ENCODE peak calls at places on chromosomes 12 and 14, in eight cellular contexts. One of them, this sample, is unnamed.
A peak's percentile ranks its signal among the peaks of the same experiment; 100 is the strongest.

GRCh38 chr14:100416921-100417451 is 93.8 kb downstream of the SLC25A47 start:
- DNase-seq in AG09309: peak; percentile 45
- DNase-seq in foreskin fibroblast: peak; percentile 54
- DNase-seq in sigmoid colon: no peak
- DNase-seq in AG04449: peak; percentile 57
- DNase-seq in upper lobe of right lung: peak; percentile 33
- DNase-seq in PC-3: peak; percentile 86
- DNase-seq in hepatocyte: peak; percentile 39
- DNase-seq in this sample: no peak

GRCh38 chr12:39010406-39010805 is 105.0 kb upstream of the CPNE8 start:
- DNase-seq in AG09309: no peak
- DNase-seq in foreskin fibroblast: no peak
- DNase-seq in sigmoid colon: no peak
- DNase-seq in AG04449: no peak
- DNase-seq in upper lobe of right lung: no peak
- DNase-seq in PC-3: no peak
- DNase-seq in hepatocyte: no peak
- DNase-seq in this sample: no peak

GRCh38 chr12:1551496-1551895 is 42.9 kb downstream of the FBXL14 start:
- DNase-seq in AG09309: no peak
- DNase-seq in foreskin fibroblast: no peak
- DNase-seq in sigmoid colon: no peak
- DNase-seq in AG04449: no peak
- DNase-seq in upper lobe of right lung: no peak
- DNase-seq in PC-3: no peak
- DNase-seq in hepatocyte: no peak
- DNase-seq in this sample: no peak

GRCh38 chr14:79549515-79549914 is 661.8 kb downstream of the DIO2 start:
- DNase-seq in AG09309: no peak
- DNase-seq in foreskin fibroblast: no peak
- DNase-seq in sigmoid colon: no peak
- DNase-seq in AG04449: no peak
- DNase-seq in upper lobe of right lung: no peak
- DNase-seq in PC-3: no peak
- DNase-seq in hepatocyte: no peak
- DNase-seq in this sample: no peak

GRCh38 chr12:79886917-79887519 is 47.9 kb downstream of the PPP1R12A start:
- DNase-seq in AG09309: peak; percentile 23
- DNase-seq in foreskin fibroblast: peak; percentile 33
- DNase-seq in sigmoid colon: no peak
- DNase-seq in AG04449: no peak
- DNase-seq in upper lobe of right lung: no peak
- DNase-seq in PC-3: peak; percentile 84
- DNase-seq in hepatocyte: peak; percentile 42
- DNase-seq in this sample: peak; percentile 59

GRCh38 chr14:105056303-105056831 is 8.9 kb downstream of the GPR132 start:
- DNase-seq in AG09309: no peak
- DNase-seq in foreskin fibroblast: no peak
- DNase-seq in sigmoid colon: no peak
- DNase-seq in AG04449: no peak
- DNase-seq in upper lobe of right lung: no peak
- DNase-seq in PC-3: no peak
- DNase-seq in hepatocyte: peak; percentile 3
- DNase-seq in this sample: no peak

GRCh38 chr12:88553941-88554658 is 26.2 kb downstream of the KITLG start:
- DNase-seq in AG09309: peak; percentile 71
- DNase-seq in foreskin fibroblast: peak; percentile 83
- DNase-seq in sigmoid colon: no peak
- DNase-seq in AG04449: peak; percentile 59
- DNase-seq in upper lobe of right lung: no peak
- DNase-seq in PC-3: peak; percentile 92
- DNase-seq in hepatocyte: no peak
- DNase-seq in this sample: no peak

GRCh38 chr12:97301576-97301975 is 161.0 kb upstream of the RMST start:
- DNase-seq in AG09309: no peak
- DNase-seq in foreskin fibroblast: no peak
- DNase-seq in sigmoid colon: no peak
- DNase-seq in AG04449: no peak
- DNase-seq in upper lobe of right lung: no peak
- DNase-seq in PC-3: no peak
- DNase-seq in hepatocyte: no peak
- DNase-seq in this sample: no peak

GRCh38 chr14:104145826-104146642 is 7.6 kb downstream of the KIF26A start:
- DNase-seq in AG09309: no peak
- DNase-seq in foreskin fibroblast: no peak
- DNase-seq in sigmoid colon: peak; percentile 47
- DNase-seq in AG04449: no peak
- DNase-seq in upper lobe of right lung: peak; percentile 53
- DNase-seq in PC-3: no peak
- DNase-seq in hepatocyte: no peak
- DNase-seq in this sample: no peak

GRCh38 chr12:76265424-76266180 is 82.6 kb downstream of the BBS10 start:
- DNase-seq in AG09309: no peak
- DNase-seq in foreskin fibroblast: no peak
- DNase-seq in sigmoid colon: no peak
- DNase-seq in AG04449: no peak
- DNase-seq in upper lobe of right lung: no peak
- DNase-seq in PC-3: no peak
- DNase-seq in hepatocyte: no peak
- DNase-seq in this sample: no peak

GRCh38 chr14:29630566-29631160 is 297.0 kb downstream of the PRKD1 start:
- DNase-seq in AG09309: no peak
- DNase-seq in foreskin fibroblast: no peak
- DNase-seq in sigmoid colon: no peak
- DNase-seq in AG04449: no peak
- DNase-seq in upper lobe of right lung: no peak
- DNase-seq in PC-3: no peak
- DNase-seq in hepatocyte: no peak
- DNase-seq in this sample: no peak

GRCh38 chr14:65696801-65697200 is 284.3 kb downstream of the FUT8 start:
- DNase-seq in AG09309: no peak
- DNase-seq in foreskin fibroblast: no peak
- DNase-seq in sigmoid colon: no peak
- DNase-seq in AG04449: no peak
- DNase-seq in upper lobe of right lung: no peak
- DNase-seq in PC-3: no peak
- DNase-seq in hepatocyte: no peak
- DNase-seq in this sample: no peak

GRCh38 chr12:28374556-28374955 is 184.3 kb downstream of the CCDC91 start:
- DNase-seq in AG09309: peak; percentile 5
- DNase-seq in foreskin fibroblast: peak; percentile 4
- DNase-seq in sigmoid colon: no peak
- DNase-seq in AG04449: peak; percentile 16
- DNase-seq in upper lobe of right lung: no peak
- DNase-seq in PC-3: peak; percentile 23
- DNase-seq in hepatocyte: no peak
- DNase-seq in this sample: no peak

GRCh38 chr12:93521225-93521854 is 51.1 kb upstream of the SOCS2 start:
- DNase-seq in AG09309: no peak
- DNase-seq in foreskin fibroblast: no peak
- DNase-seq in sigmoid colon: no peak
- DNase-seq in AG04449: no peak
- DNase-seq in upper lobe of right lung: no peak
- DNase-seq in PC-3: no peak
- DNase-seq in hepatocyte: no peak
- DNase-seq in this sample: no peak

GRCh38 chr12:53751336-53752191 is at the start of gene CISTR:
- DNase-seq in AG09309: no peak
- DNase-seq in foreskin fibroblast: no peak
- DNase-seq in sigmoid colon: no peak
- DNase-seq in AG04449: no peak
- DNase-seq in upper lobe of right lung: peak; percentile 78
- DNase-seq in PC-3: no peak
- DNase-seq in hepatocyte: peak; percentile 36
- DNase-seq in this sample: peak; percentile 54

GRCh38 chr12:31019561-31020308 is 53.9 kb upstream of the DDX11 start:
- DNase-seq in AG09309: no peak
- DNase-seq in foreskin fibroblast: no peak
- DNase-seq in sigmoid colon: peak; percentile 27
- DNase-seq in AG04449: no peak
- DNase-seq in upper lobe of right lung: peak; percentile 28
- DNase-seq in PC-3: no peak
- DNase-seq in hepatocyte: no peak
- DNase-seq in this sample: no peak

GRCh38 chr12:54571166-54571856 is 17.1 kb downstream of the PPP1R1A start:
- DNase-seq in AG09309: no peak
- DNase-seq in foreskin fibroblast: no peak
- DNase-seq in sigmoid colon: no peak
- DNase-seq in AG04449: no peak
- DNase-seq in upper lobe of right lung: no peak
- DNase-seq in PC-3: no peak
- DNase-seq in hepatocyte: no peak
- DNase-seq in this sample: no peak

GRCh38 chr12:42129595-42130204 is 15.0 kb downstream of the GXYLT1 start:
- DNase-seq in AG09309: no peak
- DNase-seq in foreskin fibroblast: peak; percentile 50
- DNase-seq in sigmoid colon: no peak
- DNase-seq in AG04449: no peak
- DNase-seq in upper lobe of right lung: no peak
- DNase-seq in PC-3: peak; percentile 80
- DNase-seq in hepatocyte: peak; percentile 68
- DNase-seq in this sample: peak; percentile 59

GRCh38 chr12:4107436-4107878 is 166.1 kb upstream of the CCND2 start:
- DNase-seq in AG09309: no peak
- DNase-seq in foreskin fibroblast: no peak
- DNase-seq in sigmoid colon: no peak
- DNase-seq in AG04449: no peak
- DNase-seq in upper lobe of right lung: no peak
- DNase-seq in PC-3: peak; percentile 37
- DNase-seq in hepatocyte: peak; percentile 68
- DNase-seq in this sample: peak; percentile 90

GRCh38 chr12:121711925-121712461 is 559 bp upstream of the TMEM120B start:
- DNase-seq in AG09309: no peak
- DNase-seq in foreskin fibroblast: no peak
- DNase-seq in sigmoid colon: peak; percentile 72
- DNase-seq in AG04449: no peak
- DNase-seq in upper lobe of right lung: no peak
- DNase-seq in PC-3: peak; percentile 48
- DNase-seq in hepatocyte: peak; percentile 71
- DNase-seq in this sample: peak; percentile 50

GRCh38 chr12:10243803-10244520 is 31.3 kb downstream of the GABARAPL1 start:
- DNase-seq in AG09309: no peak
- DNase-seq in foreskin fibroblast: no peak
- DNase-seq in sigmoid colon: no peak
- DNase-seq in AG04449: no peak
- DNase-seq in upper lobe of right lung: no peak
- DNase-seq in PC-3: no peak
- DNase-seq in hepatocyte: no peak
- DNase-seq in this sample: peak; percentile 88

GRCh38 chr14:52948039-52948438 is 2.8 kb downstream of the FERMT2 start:
- DNase-seq in AG09309: no peak
- DNase-seq in foreskin fibroblast: no peak
- DNase-seq in sigmoid colon: no peak
- DNase-seq in AG04449: no peak
- DNase-seq in upper lobe of right lung: no peak
- DNase-seq in PC-3: no peak
- DNase-seq in hepatocyte: no peak
- DNase-seq in this sample: no peak

GRCh38 chr14:52948836-52949235 is 2.0 kb downstream of the FERMT2 start:
- DNase-seq in AG09309: no peak
- DNase-seq in foreskin fibroblast: no peak
- DNase-seq in sigmoid colon: no peak
- DNase-seq in AG04449: no peak
- DNase-seq in upper lobe of right lung: no peak
- DNase-seq in PC-3: peak; percentile 18
- DNase-seq in hepatocyte: no peak
- DNase-seq in this sample: no peak

GRCh38 chr14:52939427-52939826 is 11.4 kb downstream of the FERMT2 start:
- DNase-seq in AG09309: no peak
- DNase-seq in foreskin fibroblast: no peak
- DNase-seq in sigmoid colon: no peak
- DNase-seq in AG04449: no peak
- DNase-seq in upper lobe of right lung: no peak
- DNase-seq in PC-3: no peak
- DNase-seq in hepatocyte: no peak
- DNase-seq in this sample: no peak

GRCh38 chr14:52949249-52949648 is 1.6 kb downstream of the FERMT2 start:
- DNase-seq in AG09309: no peak
- DNase-seq in foreskin fibroblast: no peak
- DNase-seq in sigmoid colon: no peak
- DNase-seq in AG04449: no peak
- DNase-seq in upper lobe of right lung: no peak
- DNase-seq in PC-3: no peak
- DNase-seq in hepatocyte: no peak
- DNase-seq in this sample: no peak

GRCh38 chr14:52944267-52944666 is 6.6 kb downstream of the FERMT2 start:
- DNase-seq in AG09309: no peak
- DNase-seq in foreskin fibroblast: no peak
- DNase-seq in sigmoid colon: no peak
- DNase-seq in AG04449: no peak
- DNase-seq in upper lobe of right lung: no peak
- DNase-seq in PC-3: no peak
- DNase-seq in hepatocyte: no peak
- DNase-seq in this sample: no peak
- TF ChIP-seq CTCF in AG09309: no peak
- TF ChIP-seq CTCF in foreskin fibroblast: no peak
- TF ChIP-seq CTCF in sigmoid colon: no peak
- TF ChIP-seq CTCF in AG04449: no peak
- TF ChIP-seq CTCF in upper lobe of right lung: no peak
- TF ChIP-seq CTCF in PC-3: no peak
- TF ChIP-seq CTCF in hepatocyte: no peak
- TF ChIP-seq CTCF in this sample: no peak

GRCh38 chr14:90828642-90829487 is 12.6 kb upstream of the TTC7B start:
- DNase-seq in AG09309: no peak
- DNase-seq in foreskin fibroblast: no peak
- DNase-seq in sigmoid colon: no peak
- DNase-seq in AG04449: no peak
- DNase-seq in upper lobe of right lung: peak; percentile 31
- DNase-seq in PC-3: no peak
- DNase-seq in hepatocyte: no peak
- DNase-seq in this sample: peak; percentile 69
- H3K4me3 ChIP-seq in AG09309: peak overlapping the region; percentile 14
- H3K4me3 ChIP-seq in foreskin fibroblast: peak overlapping the region; percentile 43
- H3K4me3 ChIP-seq in sigmoid colon: peak overlapping the region; percentile 44
- H3K4me3 ChIP-seq in AG04449: no peak overlapping the region
- H3K4me3 ChIP-seq in upper lobe of right lung: peak overlapping the region; percentile 52
- H3K4me3 ChIP-seq in PC-3: peak overlapping the region; percentile 61
- H3K4me3 ChIP-seq in hepatocyte: peak overlapping the region; percentile 6
- H3K4me3 ChIP-seq in this sample: peak overlapping the region; percentile 56

DNA sequence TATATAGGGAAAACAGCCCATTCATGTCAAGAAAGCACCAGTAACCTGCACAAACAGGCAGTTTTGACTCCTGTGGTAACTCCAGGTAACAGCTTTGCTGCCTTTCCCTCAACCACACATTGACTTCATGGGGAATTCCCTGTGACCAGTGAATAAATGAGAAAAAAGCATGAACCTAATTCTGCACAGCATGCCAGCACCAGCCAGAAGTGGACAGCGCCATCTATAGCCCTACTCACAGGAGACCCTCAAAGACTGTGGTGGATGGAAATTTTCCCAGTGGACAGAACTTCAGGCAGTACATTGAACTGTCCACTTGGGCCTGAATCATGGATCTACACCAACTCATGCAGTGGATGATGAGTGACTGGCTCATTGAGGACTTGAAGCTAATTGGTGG is 152.1 kb downstream of the SLC8A3 start:
- DNase-seq in AG09309: no peak
- DNase-seq in foreskin fibroblast: no peak
- DNase-seq in sigmoid colon: no peak
- DNase-seq in AG04449: no peak
- DNase-seq in upper lobe of right lung: no peak
- DNase-seq in PC-3: no peak
- DNase-seq in hepatocyte: no peak
- DNase-seq in this sample: no peak
- TF ChIP-seq CTCF in AG09309: no peak
- TF ChIP-seq CTCF in foreskin fibroblast: no peak
- TF ChIP-seq CTCF in sigmoid colon: no peak
- TF ChIP-seq CTCF in AG04449: no peak
- TF ChIP-seq CTCF in upper lobe of right lung: no peak
- TF ChIP-seq CTCF in PC-3: peak; percentile 24
- TF ChIP-seq CTCF in hepatocyte: peak; percentile 5
- TF ChIP-seq CTCF in this sample: no peak

GRCh38 chr12:113204806-113205205 is 16.5 kb upstream of the TPCN1 start:
- DNase-seq in AG09309: no peak
- DNase-seq in foreskin fibroblast: no peak
- DNase-seq in sigmoid colon: no peak
- DNase-seq in AG04449: no peak
- DNase-seq in upper lobe of right lung: no peak
- DNase-seq in PC-3: no peak
- DNase-seq in hepatocyte: no peak
- DNase-seq in this sample: no peak
- H3K4me3 ChIP-seq in AG09309: no peak overlapping the region
- H3K4me3 ChIP-seq in foreskin fibroblast: no peak overlapping the region
- H3K4me3 ChIP-seq in sigmoid colon: no peak overlapping the region
- H3K4me3 ChIP-seq in AG04449: no peak overlapping the region
- H3K4me3 ChIP-seq in upper lobe of right lung: no peak overlapping the region
- H3K4me3 ChIP-seq in PC-3: no peak overlapping the region
- H3K4me3 ChIP-seq in hepatocyte: no peak overlapping the region
- H3K4me3 ChIP-seq in this sample: no peak overlapping the region

This sample was measured in GM12865.